ENCODE peak calls at places on chromosomes 3 and 15, in four cellular contexts. J is ACHN, Y is GM04504, D is posterior cingulate gyrus. X is an unnamed sample.

GRCh38 chr15:51335538-51335961 is 2.8 kb downstream of the CYP19A1 start:
- DNase-seq in J (no peak), Y (no peak), D (no peak), X (no peak)

GRCh38 chr15:88621789-88622604 is 857 bp downstream of the AEN start:
- DNase-seq in J (peak), Y (no peak), D (no peak), X (no peak)

GRCh38 chr3:93973160-93974126 is at the start of gene PROS1:
- DNase-seq in J (peak), Y (peak), D (peak), X (no peak)

GRCh38 chr3:161310649-161311423 is 60.5 kb downstream of the SPTSSB start:
- DNase-seq in J (no peak), Y (no peak), D (no peak), X (no peak)

GRCh38 chr15:27342991-27343390 is 372.0 kb downstream of the GABRG3 start:
- DNase-seq in J (no peak), Y (no peak), D (no peak), X (no peak)

GRCh38 chr3:46361408-46362283 is 7.7 kb downstream of the CCR2 start:
- DNase-seq in J (no peak), Y (no peak), D (no peak), X (no peak)

GRCh38 chr3:54171951-54172350 is 49.6 kb downstream of the CACNA2D3 start:
- DNase-seq in J (no peak), Y (no peak), D (no peak), X (no peak)

GRCh38 chr15:64452988-64453688 is 7.2 kb upstream of the ZNF609 start:
- DNase-seq in J (no peak), Y (no peak), D (no peak), X (no peak)

GRCh38 chr15:68073576-68074288 is 19.6 kb downstream of the PIAS1 start:
- DNase-seq in J (no peak), Y (no peak), D (no peak), X (no peak)

GRCh38 chr3:60610441-60611112 is 640.7 kb downstream of the FHIT start:
- DNase-seq in J (no peak), Y (peak), D (no peak), X (no peak)

GRCh38 chr3:30145281-30145680 is 461.1 kb upstream of the TGFBR2 start:
- DNase-seq in J (no peak), Y (no peak), D (no peak), X (no peak)

GRCh38 chr3:161413127-161413854 is 42.0 kb upstream of the SPTSSB start:
- DNase-seq in J (no peak), Y (no peak), D (peak), X (no peak)

GRCh38 chr3:196073188-196073838 is 8.6 kb downstream of the TFRC start:
- DNase-seq in J (peak), Y (no peak), D (no peak), X (peak)

GRCh38 chr15:81285461-81285860 is 38.5 kb downstream of the STARD5 start:
- DNase-seq in J (no peak), Y (no peak), D (no peak), X (no peak)

GRCh38 chr3:68256635-68257034 is 602.2 kb upstream of the SUCLG2 start:
- DNase-seq in J (peak), Y (no peak), D (no peak), X (no peak)

GRCh38 chr3:155956508-155957411 is 86.3 kb downstream of the GMPS start:
- DNase-seq in J (no peak), Y (no peak), D (no peak), X (no peak)

GRCh38 chr3:160755776-160756304 is at the start of gene PPM1L:
- DNase-seq in J (peak), Y (peak), D (peak), X (no peak)

GRCh38 chr15:26971303-26972018 is 480 bp downstream of the GABRG3 start:
- DNase-seq in J (no peak), Y (no peak), D (no peak), X (no peak)

GRCh38 chr15:42490246-42490742 is 647 bp downstream of the ZNF106 start:
- DNase-seq in J (no peak), Y (no peak), D (no peak), X (no peak)

GRCh38 chr15:70741107-70741511 is 22.2 kb downstream of the UACA start:
- DNase-seq in J (no peak), Y (peak), D (no peak), X (no peak)

GRCh38 chr15:55916666-55917409 is 76.6 kb downstream of the NEDD4 start:
- DNase-seq in J (no peak), Y (peak), D (no peak), X (no peak)

GRCh38 chr3:107641572-107642307 is 119.0 kb downstream of the BBX start:
- DNase-seq in J (no peak), Y (peak), D (no peak), X (no peak)

GRCh38 chr15:22786868-22787698 is 639 bp downstream of the NIPA1 start:
- DNase-seq in J (peak), Y (peak), D (no peak), X (no peak)

GRCh38 chr3:41418961-41419691 is 219.8 kb downstream of the CTNNB1 start:
- DNase-seq in J (peak), Y (no peak), D (no peak), X (no peak)

GRCh38 chr15:98518823-98519561 is 129.3 kb upstream of the IGF1R start:
- DNase-seq in J (peak), Y (peak), D (no peak), X (no peak)

GRCh38 chr3:158668506-158668905 is 3.9 kb downstream of the LXN start:
- DNase-seq in J (no peak), Y (no peak), D (no peak), X (no peak)

GRCh38 chr3:127889976-127890650 is 24.9 kb upstream of the KBTBD12 start:
- DNase-seq in J (no peak), Y (no peak), D (no peak), X (no peak)

GRCh38 chr15:64883997-64884511 is 27.6 kb upstream of the ANKDD1A start:
- DNase-seq in J (peak), Y (peak), D (no peak), X (no peak)